ENCODE peak calls at places on chromosome 13, in six cellular contexts. K, Y, H, M, I and B are unnamed samples.

GRCh38 chr13:26186995-26187394 is 35.1 kb downstream of the RNF6 start:
- DNase-seq in Y (no peak), K (no peak), M (no peak), I (no peak), H (no peak), B (no peak)

GRCh38 chr13:80374453-80374852 is 33.5 kb upstream of the SPRY2 start:
- DNase-seq in I (no peak), H (no peak), M (peak; percentile 82), Y (no peak), K (peak; percentile 11), B (no peak)

GRCh38 chr13:20144141-20144850 is 16.6 kb downstream of the GJA3 start:
- DNase-seq in Y (no peak), K (no peak), M (no peak), H (no peak), I (no peak), B (no peak)

GRCh38 chr13:47117268-47117667 is 220.4 kb upstream of the HTR2A start:
- DNase-seq in H (no peak), M (no peak), K (no peak), I (peak; percentile 43), Y (no peak), B (peak; percentile 32)

GRCh38 chr13:110915874-110916670 is 1.2 kb upstream of the ANKRD10 start:
- DNase-seq in Y (no peak), I (no peak), H (no peak), K (no peak), M (no peak), B (peak; percentile 46)

GRCh38 chr13:28313579-28313978 is 175.2 kb downstream of the PAN3 start:
- DNase-seq in K (no peak), H (no peak), Y (no peak), I (no peak), M (no peak), B (no peak)

GRCh38 chr13:87677334-87678234 is 6.4 kb downstream of the SLITRK5 start:
- DNase-seq in K (no peak), M (no peak), Y (peak; percentile 50), I (no peak), H (no peak), B (no peak)

GRCh38 chr13:110517505-110518149 is 43.9 kb downstream of the RAB20 start:
- DNase-seq in Y (no peak), K (no peak), M (no peak), I (no peak), H (no peak), B (no peak)

GRCh38 chr13:44763604-44764311 is 187.6 kb upstream of the TSC22D1 start:
- DNase-seq in I (no peak), Y (no peak), K (peak; percentile 58), H (no peak), M (no peak), B (no peak)

GRCh38 chr13:72622546-72622945 is 104.9 kb downstream of the MZT1 start:
- DNase-seq in M (no peak), K (no peak), I (no peak), Y (no peak), H (no peak), B (no peak)

GRCh38 chr13:93226623-93227279 is at the start of gene GPC6:
- DNase-seq in I (peak; percentile 62), M (no peak), H (no peak), K (no peak), Y (peak; percentile 89), B (peak; percentile 88)

GRCh38 chr13:113855012-113855921 is 8.6 kb downstream of the GAS6 start:
- DNase-seq in M (peak; percentile 29), Y (no peak), H (no peak), I (no peak), K (no peak), B (no peak)

GRCh38 chr13:113584205-113584869 is at the start of gene TFDP1:
- DNase-seq in H (no peak), M (peak; percentile 62), Y (peak; percentile 68), K (peak; percentile 68), I (no peak), B (peak; percentile 11)

GRCh38 chr13:21219044-21219381 is 42.6 kb downstream of the MRPL57 start:
- DNase-seq in M (no peak), H (no peak), Y (no peak), I (no peak), K (no peak), B (no peak)

GRCh38 chr13:98105929-98106336 is 37.0 kb upstream of the FARP1 start:
- DNase-seq in M (no peak), I (no peak), K (no peak), H (no peak), Y (no peak), B (no peak)

GRCh38 chr13:37495046-37495445 is 103.5 kb downstream of the POSTN start:
- DNase-seq in M (no peak), K (no peak), H (no peak), I (no peak), Y (no peak), B (no peak)

GRCh38 chr13:111302045-111302722 is 18.3 kb upstream of the TEX29 start:
- DNase-seq in K (no peak), I (no peak), M (no peak), H (no peak), Y (no peak), B (no peak)

GRCh38 chr13:40982772-40983171 is 36.3 kb downstream of the ELF1 start:
- DNase-seq in M (no peak), H (no peak), Y (peak; percentile 61), K (no peak), I (no peak), B (no peak)

GRCh38 chr13:75860935-75861334 is 224.8 kb downstream of the LMO7 start:
- DNase-seq in M (no peak), K (no peak), Y (no peak), I (no peak), H (no peak), B (no peak)

GRCh38 chr13:98856983-98857382 is 104.5 kb upstream of the SLC15A1 start:
- DNase-seq in K (no peak), Y (no peak), M (no peak), H (no peak), I (no peak), B (no peak)

GRCh38 chr13:100646030-100646673 is 28.4 kb downstream of the TMTC4 start:
- DNase-seq in I (no peak), M (no peak), H (no peak), K (no peak), Y (peak; percentile 27), B (no peak)

GRCh38 chr13:50376895-50377575 is 361.8 kb downstream of the KCNRG start:
- DNase-seq in H (no peak), M (no peak), K (no peak), Y (no peak), I (no peak), B (no peak)

GRCh38 chr13:35771898-35772297 is 295.4 kb upstream of the MAB21L1 start:
- DNase-seq in H (no peak), K (no peak), Y (no peak), I (peak; percentile 93), M (no peak), B (peak; percentile 35)

GRCh38 chr13:104086759-104087158 is 1020.5 kb upstream of the SLC10A2 start:
- DNase-seq in H (no peak), Y (no peak), I (no peak), K (no peak), M (no peak), B (no peak)

GRCh38 chr13:97189943-97190342 is 32.2 kb upstream of the MBNL2 start:
- DNase-seq in H (no peak), K (no peak), M (no peak), I (no peak), Y (no peak), B (no peak)

GRCh38 chr13:42047561-42048322 is 706 bp upstream of the DGKH start:
- DNase-seq in Y (peak; percentile 57), I (no peak), K (no peak), H (no peak), M (peak; percentile 35), B (no peak)

GRCh38 chr13:42046448-42046847 is 2.0 kb upstream of the DGKH start:
- DNase-seq in M (no peak), H (no peak), Y (no peak), K (no peak), I (no peak), B (no peak)

GRCh38 chr13:42048323-42048624 is 174 bp upstream of the DGKH start:
- DNase-seq in M (no peak), K (no peak), I (no peak), Y (no peak), H (no peak), B (no peak)

GRCh38 chr13:42049454-42049780 is 969 bp downstream of the DGKH start:
- DNase-seq in H (no peak), Y (no peak), K (no peak), I (no peak), M (no peak), B (no peak)

GRCh38 chr13:42048625-42049453 is at the start of gene DGKH:
- DNase-seq in M (peak; percentile 87), I (no peak), K (peak; percentile 80), Y (peak; percentile 83), H (peak; percentile 50), B (no peak)
- TF ChIP-seq CTCF in M (no peak), I (no peak), K (no peak), Y (peak; percentile 10), H (no peak), B (no peak)

GRCh38 chr13:48773531-48774275 is 120.0 kb downstream of the CYSLTR2 start:
- DNase-seq in H (no peak), K (no peak), M (no peak), Y (no peak), I (no peak), B (no peak)
- TF ChIP-seq CTCF in H (no peak), K (no peak), M (no peak), Y (no peak), I (no peak), B (no peak)

GRCh38 chr13:95301135-95301946 is at the start of gene ABCC4:
- DNase-seq in H (no peak), M (peak; percentile 70), I (no peak), K (peak; percentile 59), Y (peak; percentile 81), B (no peak)

GRCh38 chr13:95301947-95302386 is 716 bp upstream of the ABCC4 start:
- DNase-seq in K (no peak), M (no peak), I (no peak), Y (no peak), H (no peak), B (no peak)

GRCh38 chr13:95298971-95299627 is 2.2 kb downstream of the ABCC4 start:
- DNase-seq in I (peak; percentile 64), H (no peak), K (no peak), M (no peak), Y (no peak), B (no peak)

GRCh38 chr13:95298169-95298940 is 2.9 kb downstream of the ABCC4 start:
- DNase-seq in Y (no peak), H (no peak), M (no peak), K (no peak), I (no peak), B (no peak)

DNA sequence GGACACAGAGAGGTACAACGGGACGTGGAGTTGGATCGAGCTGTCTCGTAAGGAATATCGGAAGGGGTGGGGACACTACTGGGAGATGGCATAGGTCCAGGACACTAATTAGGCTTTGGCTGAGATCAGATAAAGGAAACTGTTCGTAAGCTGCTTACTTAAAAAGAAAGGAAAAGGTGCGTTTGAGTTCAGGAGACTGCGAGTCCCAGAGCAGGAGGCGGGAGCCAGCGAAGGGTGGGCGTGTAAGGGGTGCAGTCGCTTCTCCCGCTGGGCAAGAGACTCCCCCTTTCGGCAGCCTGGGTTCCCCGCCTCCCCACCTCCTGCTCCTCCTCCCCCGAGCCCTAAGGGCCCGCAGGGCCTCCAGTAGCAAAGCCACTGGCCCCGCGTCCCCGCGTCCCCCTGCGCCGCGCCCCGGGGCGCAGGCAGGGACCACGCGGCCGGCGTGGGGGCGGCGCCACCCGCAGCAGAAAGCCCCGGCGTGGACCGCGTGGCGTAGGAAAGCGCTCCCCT is 571 bp downstream of the ABCC4 start:
- DNase-seq in Y (peak; percentile 32), H (no peak), M (peak; percentile 52), K (peak; percentile 18), I (no peak), B (no peak)
- TF ChIP-seq CTCF in Y (peak; percentile 21), H (no peak), M (no peak), K (no peak), I (peak; percentile 25), B (peak; percentile 39)

GRCh38 chr13:33323766-33324525 is 38.4 kb upstream of the STARD13 start:
- DNase-seq in I (no peak), H (no peak), Y (no peak), K (no peak), M (no peak), B (no peak)
- TF ChIP-seq CTCF in I (no peak), H (no peak), Y (no peak), K (no peak), M (no peak), B (no peak)